ENCODE peak calls at places on chromosomes 3 and 15, in six cellular contexts. X, B, S, D, C and A are unnamed samples. For H3K9me2, the result is how much of the 10 kb centered on the place peaks cover.

GRCh38 chr15:23397779-23398178 is 43.2 kb downstream of the GOLGA8S start:
- DNase-seq in S (peak), C (no peak), D (no peak), X (no peak), B (no peak), A (no peak)

GRCh38 chr3:104460477-104461406 is 906.0 kb upstream of the ALCAM start:
- DNase-seq in S (peak), B (no peak), C (peak), X (peak), D (peak), A (no peak)

GRCh38 chr3:187975571-187976360 is 178.2 kb upstream of the LPP start:
- DNase-seq in X (peak), D (no peak), S (no peak), C (no peak), B (no peak), A (peak)

GRCh38 chr15:27089233-27089586 is 118.2 kb downstream of the GABRG3 start:
- DNase-seq in D (no peak), B (no peak), C (no peak), X (no peak), S (no peak), A (no peak)

GRCh38 chr3:71299160-71299559 is 284.4 kb downstream of the FOXP1 start:
- DNase-seq in B (no peak), D (no peak), C (no peak), X (no peak), S (no peak), A (no peak)

GRCh38 chr15:86247249-86247955 is 167.7 kb downstream of the AGBL1 start:
- DNase-seq in X (no peak), S (no peak), D (no peak), C (no peak), B (no peak), A (no peak)

GRCh38 chr3:131501949-131502348 is 822 bp downstream of the MRPL3 start:
- DNase-seq in S (peak), B (peak), C (no peak), X (peak), D (no peak), A (peak)

GRCh38 chr15:60572462-60573214 is 93.7 kb upstream of the ICE2 start:
- DNase-seq in X (no peak), B (no peak), C (no peak), D (no peak), S (no peak), A (no peak)

GRCh38 chr15:63605816-63606215 is 8.6 kb downstream of the FBXL22 start:
- DNase-seq in B (no peak), X (no peak), S (no peak), C (no peak), D (no peak), A (no peak)

GRCh38 chr3:63763156-63763555 is 55.9 kb upstream of the C3orf49 start:
- DNase-seq in B (no peak), X (no peak), C (no peak), D (no peak), S (no peak), A (no peak)

GRCh38 chr3:196985298-196985697 is 16.7 kb upstream of the PIGZ start:
- DNase-seq in B (no peak), S (no peak), C (no peak), X (no peak), D (peak), A (no peak)

GRCh38 chr3:159852821-159853505 is 135.7 kb upstream of the IL12A start:
- DNase-seq in B (no peak), X (peak), S (peak), D (peak), C (peak), A (peak)

GRCh38 chr3:157122116-157122515 is 37.8 kb downstream of the CCNL1 start:
- DNase-seq in S (peak), D (peak), C (no peak), B (no peak), X (no peak), A (peak)

GRCh38 chr3:55488398-55489055 is 1.4 kb upstream of the WNT5A start:
- DNase-seq in S (peak), D (peak), X (peak), C (peak), B (peak), A (no peak)

GRCh38 chr3:134656211-134656800 is 5.5 kb upstream of the KY start:
- DNase-seq in D (no peak), X (no peak), B (no peak), C (no peak), S (no peak), A (no peak)

GRCh38 chr3:32391643-32392529 is at the start of gene CMTM7:
- DNase-seq in S (peak), D (peak), X (peak), C (peak), B (peak), A (peak)

GRCh38 chr15:73387507-73388255 is 18.9 kb upstream of the HCN4 start:
- DNase-seq in C (peak), D (no peak), S (peak), B (no peak), X (no peak), A (no peak)

GRCh38 chr3:39056151-39056550 is 4.3 kb downstream of the WDR48 start:
- DNase-seq in B (no peak), D (no peak), S (no peak), X (no peak), C (no peak), A (no peak)

DNA sequence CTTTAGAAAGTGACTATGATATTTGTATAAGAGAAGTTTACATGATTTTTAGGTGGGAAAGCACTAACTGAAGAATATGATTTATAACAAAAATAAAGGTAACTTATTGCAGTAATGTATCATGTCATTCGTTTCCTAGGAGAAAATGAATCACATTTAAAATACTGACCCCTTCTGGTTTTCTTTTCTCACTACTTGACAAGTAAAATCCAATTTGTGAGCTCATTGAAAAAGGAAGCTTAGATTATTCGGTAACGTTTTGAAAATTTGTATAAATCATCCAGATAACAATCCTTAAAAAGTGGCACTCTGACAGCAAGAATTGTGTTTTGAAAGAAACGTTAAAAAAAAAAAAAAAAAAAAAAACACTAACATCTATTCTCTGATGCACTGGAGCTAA is 39.0 kb downstream of the NSUN3 start:
- DNase-seq in S (peak), X (peak), C (peak), D (no peak), B (no peak), A (peak)
- H2AFZ ChIP-seq in S (no peak), X (no peak), C (no peak), D (no peak), B (no peak), A (no peak)

DNA sequence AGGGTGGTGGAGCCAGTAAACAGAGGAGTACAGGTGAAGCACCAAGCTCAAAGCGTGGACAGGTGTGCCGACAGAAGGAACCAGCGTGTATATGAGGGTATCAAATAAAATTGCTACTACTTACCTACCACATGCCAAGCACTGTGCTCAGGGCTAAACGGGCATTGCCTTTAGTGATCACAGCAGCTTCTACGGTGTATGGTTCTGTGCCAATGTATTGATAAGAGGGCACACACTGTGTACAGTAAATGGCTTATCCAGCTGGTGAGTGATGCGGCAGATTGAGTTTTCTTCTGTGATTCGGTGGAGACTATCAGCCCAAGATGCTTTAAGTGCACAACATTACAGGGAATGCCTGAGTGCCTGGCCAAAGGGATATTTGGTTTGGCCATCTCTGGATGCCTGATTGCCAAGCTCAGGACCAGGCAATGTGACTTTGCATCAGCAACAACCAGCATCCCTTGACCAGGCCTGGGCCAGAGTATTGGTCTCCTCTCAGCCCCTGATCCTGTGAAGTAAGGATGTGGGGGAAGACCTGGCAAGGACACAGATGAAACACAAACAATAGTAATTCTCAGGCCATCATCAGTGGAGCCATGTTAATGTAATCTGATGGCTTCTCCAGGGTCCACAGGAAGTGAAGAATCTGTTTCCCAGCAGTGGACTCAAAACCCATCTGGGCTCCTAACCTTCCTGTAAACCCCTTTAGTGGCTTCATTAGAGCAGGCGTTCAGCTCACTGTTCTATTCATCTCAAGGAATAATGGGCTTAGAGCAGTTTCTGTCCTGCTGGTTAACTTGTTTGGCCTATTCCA is 14.1 kb downstream of the STARD5 start:
- DNase-seq in X (no peak), C (no peak), S (no peak), B (no peak), D (no peak), A (no peak)
- H3K9me2 ChIP-seq in X (under half), C (under half), S (under half), B (under half), D (under half), A (under half)

GRCh38 chr3:107523361-107524213 is 825 bp downstream of the BBX start:
- DNase-seq in C (peak), X (peak), B (peak), S (peak), D (peak), A (peak)

GRCh38 chr3:107525101-107525953 is 2.6 kb downstream of the BBX start:
- DNase-seq in B (peak), X (peak), C (peak), D (peak), S (peak), A (peak)

GRCh38 chr3:107522510-107523360 is at the start of gene BBX:
- DNase-seq in B (peak), D (peak), S (peak), X (peak), C (peak), A (peak)

GRCh38 chr3:107524214-107525100 is 1.7 kb downstream of the BBX start:
- DNase-seq in C (peak), B (peak), S (peak), X (peak), D (peak), A (peak)

GRCh38 chr3:107525954-107526305 is 3.2 kb downstream of the BBX start:
- DNase-seq in D (no peak), S (peak), B (peak), X (peak), C (no peak), A (no peak)
- H2AFZ ChIP-seq in D (peak), S (peak), B (peak), X (no peak), C (peak), A (peak)

GRCh38 chr3:155106059-155106458 is 25.9 kb downstream of the MME start:
- DNase-seq in D (no peak), C (no peak), X (no peak), S (no peak), B (no peak), A (no peak)
- H3K9me2 ChIP-seq in D (under half), C (under half), X (under half), S (under half), B (under half), A (under half)

DNA sequence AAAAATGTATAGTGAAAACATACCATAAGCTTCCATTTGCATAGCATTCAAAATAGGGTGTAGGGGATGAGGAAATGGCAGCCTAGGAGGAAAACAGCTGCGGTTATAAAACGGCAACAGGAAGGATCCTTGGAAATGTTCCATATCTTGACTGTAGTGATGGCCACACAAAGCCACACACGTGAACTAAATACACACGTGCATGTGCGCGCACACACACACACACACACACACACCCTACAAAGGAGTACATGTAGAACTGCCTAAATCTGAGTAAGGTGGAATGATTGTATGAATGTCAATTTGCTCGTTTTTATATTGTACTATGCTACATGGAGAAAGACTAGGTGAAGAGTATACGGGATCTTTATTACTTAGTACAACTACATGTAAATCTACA is 3.9 kb upstream of the IREB2 start:
- DNase-seq in B (no peak), X (no peak), S (no peak), C (no peak), D (no peak), A (no peak)
- H2AFZ ChIP-seq in B (no peak), X (no peak), S (peak), C (no peak), D (no peak), A (no peak)

DNA sequence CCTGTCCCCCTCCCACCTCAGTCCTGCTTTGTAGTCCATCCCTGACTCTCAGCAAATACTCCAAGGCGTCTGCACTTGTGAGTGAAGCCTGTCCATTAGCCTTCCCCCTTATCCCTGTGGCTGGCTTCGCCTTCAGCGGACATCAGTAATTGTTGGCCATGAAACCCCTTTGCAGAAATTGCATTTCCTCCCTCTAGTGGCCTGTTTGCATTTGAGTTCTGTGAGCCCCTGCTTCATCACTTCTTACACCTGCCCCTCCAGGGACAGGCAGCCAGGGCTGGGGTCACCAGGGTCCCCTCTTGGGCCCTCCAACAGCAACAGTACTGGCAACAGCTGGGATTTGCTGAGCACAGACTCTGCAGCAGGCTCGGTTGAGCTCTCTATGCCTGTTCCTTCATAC is 9.0 kb upstream of the LRRK1 start:
- DNase-seq in B (no peak), S (peak), D (no peak), C (peak), X (no peak), A (no peak)
- H3K9me2 ChIP-seq in B (under half), S (under half), D (under half), C (under half), X (under half), A (under half)

GRCh38 chr3:194330160-194330559 is 21.0 kb downstream of the CPN2 start:
- DNase-seq in C (no peak), D (no peak), B (no peak), S (no peak), X (no peak), A (no peak)

GRCh38 chr3:194330579-194330978 is 20.5 kb downstream of the CPN2 start:
- DNase-seq in C (no peak), D (no peak), B (peak), S (peak), X (no peak), A (no peak)

GRCh38 chr3:194333981-194334320 is 17.2 kb downstream of the CPN2 start:
- DNase-seq in X (no peak), D (no peak), C (no peak), B (no peak), S (no peak), A (no peak)

GRCh38 chr3:194332858-194333211 is 18.3 kb downstream of the CPN2 start:
- DNase-seq in B (no peak), D (no peak), S (no peak), X (no peak), C (no peak), A (no peak)

DNA sequence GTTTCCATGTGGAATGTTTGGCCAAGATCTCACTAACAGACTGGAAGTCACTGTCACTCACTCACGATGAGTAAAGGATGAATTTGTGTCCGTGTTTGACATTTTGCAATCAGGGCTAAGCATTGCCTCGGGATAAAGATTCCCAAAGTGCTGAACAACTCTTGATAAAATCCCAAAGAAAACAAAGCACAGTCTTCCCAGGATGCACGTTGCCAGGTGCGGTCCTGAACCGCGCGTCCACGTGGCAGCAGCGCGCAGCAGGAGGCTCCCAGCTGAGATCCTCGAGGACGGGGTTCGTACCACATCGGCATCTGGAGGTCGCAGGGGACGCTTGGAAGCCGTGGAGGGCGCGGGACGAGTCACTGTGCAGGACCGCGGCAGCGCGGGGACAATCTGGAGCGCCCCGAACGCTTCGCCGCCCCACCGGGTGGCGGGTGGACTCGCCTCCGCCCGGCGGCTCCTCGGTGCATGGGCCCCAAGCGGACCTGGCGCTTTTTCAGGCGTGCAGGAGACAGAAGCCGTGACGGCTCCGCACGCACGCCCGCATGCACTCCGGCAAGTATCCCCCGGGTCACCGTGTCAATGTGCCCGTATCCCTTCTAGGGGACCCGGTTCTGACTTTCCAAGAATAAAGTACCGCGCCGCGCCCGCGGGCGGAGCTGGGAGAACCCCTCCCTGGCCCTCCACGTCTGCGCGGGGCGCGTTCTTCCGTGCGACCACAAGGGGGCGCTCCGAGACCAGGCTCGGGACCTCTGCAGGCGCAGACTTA is 17.7 kb downstream of the CPN2 start:
- DNase-seq in D (peak), S (peak), C (peak), X (peak), B (peak), A (peak)
- H2AFZ ChIP-seq in D (peak), S (peak), C (peak), X (no peak), B (peak), A (peak)

DNA sequence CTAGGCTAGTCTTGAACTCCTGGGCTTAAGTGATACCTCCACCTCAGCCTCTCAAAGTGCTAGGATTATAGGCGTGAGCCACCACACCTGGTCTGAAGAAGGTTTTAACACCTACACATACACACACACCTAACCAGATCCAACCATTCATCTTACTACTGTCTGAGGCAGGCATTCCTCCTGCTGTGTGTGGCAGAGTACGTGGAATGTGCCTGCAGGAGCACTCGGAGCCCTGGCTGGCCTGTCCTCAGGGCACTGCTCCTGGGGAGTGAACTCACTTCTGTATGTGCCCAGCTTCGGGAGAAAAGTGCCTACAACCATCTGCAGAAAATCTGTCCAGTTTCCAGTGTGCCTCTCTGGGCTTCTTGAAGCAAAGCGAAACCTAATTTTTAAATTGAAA is 58.2 kb upstream of the LIMD1 start:
- DNase-seq in S (no peak), C (no peak), D (no peak), X (no peak), B (no peak), A (no peak)
- H3K9me2 ChIP-seq in S (under half), C (under half), D (under half), X (under half), B (under half), A (under half)

GRCh38 chr3:112976953-112977352 is 2.0 kb upstream of the CD200R1 start:
- DNase-seq in X (no peak), B (no peak), D (no peak), C (no peak), S (no peak), A (no peak)
- H2AFZ ChIP-seq in X (no peak), B (no peak), D (no peak), C (no peak), S (no peak), A (no peak)